ENCODE peak calls at places on chromosomes 2 and 18, in four cellular contexts. T, K, F and E are unnamed samples.

GRCh38 chr2:194062401-194062800 is 1594.6 kb upstream of the SLC39A10 start:
- DNase-seq in T (no peak), K (no peak), F (no peak), E (no peak)

GRCh38 chr2:171034315-171034714 is 105.3 kb downstream of the GORASP2 start:
- DNase-seq in T (no peak), K (peak; percentile 29), F (no peak), E (peak; percentile 84)

GRCh38 chr2:33268246-33268831 is 208.1 kb upstream of the RASGRP3 start:
- DNase-seq in T (no peak), K (no peak), F (no peak), E (no peak)

GRCh38 chr2:236237468-236238190 is 26.6 kb downstream of the ASB18 start:
- DNase-seq in T (no peak), K (no peak), F (no peak), E (no peak)

GRCh38 chr2:239378021-239378917 is 22.6 kb downstream of the HDAC4 start:
- DNase-seq in T (no peak), K (no peak), F (peak; percentile 31), E (no peak)

GRCh38 chr2:65071499-65072180 is 15.4 kb downstream of the CEP68 start:
- DNase-seq in T (peak; percentile 16), K (peak; percentile 75), F (no peak), E (peak; percentile 19)

GRCh38 chr2:196096982-196097745 is 28.5 kb upstream of the DNAH7 start:
- DNase-seq in T (no peak), K (no peak), F (no peak), E (no peak)

GRCh38 chr18:48607049-48607984 is 68.5 kb downstream of the CTIF start:
- DNase-seq in T (peak; percentile 81), K (no peak), F (no peak), E (peak; percentile 52)

GRCh38 chr18:28767201-28767600 is 590.3 kb upstream of the CDH2 start:
- DNase-seq in T (no peak), K (no peak), F (no peak), E (no peak)

GRCh38 chr18:79848579-79849327 is 51.0 kb downstream of the KCNG2 start:
- DNase-seq in T (no peak), K (no peak), F (no peak), E (no peak)

GRCh38 chr2:201150454-201151020 is 32.4 kb upstream of the CASP10 start:
- DNase-seq in T (no peak), K (no peak), F (no peak), E (no peak)

GRCh38 chr2:20071397-20072383 is 20.3 kb upstream of the LAPTM4A start:
- DNase-seq in T (peak; percentile 63), K (peak; percentile 72), F (no peak), E (peak; percentile 86)

GRCh38 chr2:98454073-98454472 is 9.4 kb downstream of the INPP4A start:
- DNase-seq in T (no peak), K (peak; percentile 40), F (no peak), E (no peak)

GRCh38 chr18:51751901-51752300 is 554.4 kb upstream of the MEX3C start:
- DNase-seq in T (no peak), K (no peak), F (no peak), E (peak; percentile 43)

GRCh38 chr2:224308267-224308911 is 93.5 kb downstream of the FAM124B start:
- DNase-seq in T (no peak), K (no peak), F (no peak), E (no peak)

GRCh38 chr2:98560256-98560771 is 48.0 kb downstream of the COA5 start:
- DNase-seq in T (peak; percentile 91), K (peak; percentile 90), F (no peak), E (peak; percentile 52)

GRCh38 chr2:86291328-86291662 is 46.1 kb downstream of the REEP1 start:
- DNase-seq in T (no peak), K (no peak), F (no peak), E (no peak)

GRCh38 chr2:138632066-138632465 is 130.5 kb downstream of the SPOPL start:
- DNase-seq in T (peak; percentile 9), K (peak; percentile 10), F (no peak), E (peak; percentile 91)

GRCh38 chr2:191691016-191691725 is 13.2 kb downstream of the NABP1 start:
- DNase-seq in T (peak; percentile 79), K (peak; percentile 92), F (no peak), E (peak; percentile 63)

GRCh38 chr2:238864207-238865014 is 16.5 kb downstream of the TWIST2 start:
- DNase-seq in T (peak; percentile 99), K (peak; percentile 96), F (peak; percentile 82), E (peak; percentile 90)

DNA sequence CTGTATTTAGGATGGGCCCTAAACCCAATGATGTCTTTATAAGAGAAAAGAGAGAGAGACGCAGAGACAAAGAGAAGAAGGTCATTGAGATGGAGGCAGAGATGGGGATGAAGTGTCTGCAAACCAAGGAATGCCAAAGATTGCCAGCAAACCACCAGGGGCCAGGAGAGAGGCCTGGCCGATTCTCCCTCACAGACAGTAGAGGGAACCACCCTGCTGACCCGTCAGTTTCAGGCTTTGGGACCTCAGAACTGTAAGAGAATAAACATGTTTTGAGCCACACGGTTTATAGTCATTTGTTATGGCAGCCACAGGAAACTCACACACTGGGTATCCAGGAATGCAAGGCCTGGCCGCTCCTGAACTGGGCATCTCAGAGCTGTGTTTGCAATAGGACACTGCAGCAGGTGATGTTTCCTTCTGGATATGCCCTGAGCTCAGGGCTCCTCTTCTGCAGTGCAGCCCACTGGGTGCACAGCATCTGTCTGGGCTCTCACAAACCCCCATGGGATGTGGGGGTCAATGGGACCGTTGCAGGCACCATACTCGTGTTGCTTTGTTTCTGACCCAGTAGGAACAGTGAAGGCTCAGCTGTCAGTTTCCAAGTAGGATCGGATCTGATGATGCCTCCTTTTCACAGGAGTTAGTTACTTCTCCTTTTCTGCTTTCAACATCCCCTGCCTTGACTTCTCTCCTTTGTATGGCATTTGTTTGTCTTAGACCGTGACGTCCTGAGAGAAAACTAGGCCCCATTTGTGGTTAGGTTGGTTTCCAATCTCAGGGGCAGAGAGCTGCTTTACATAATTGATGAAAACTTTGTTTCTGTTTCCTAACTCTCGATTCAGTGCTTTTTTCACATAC is 20.8 kb downstream of the PTPN18 start:
- DNase-seq in T (no peak), K (no peak), F (no peak), E (no peak)
- H3K4me3 ChIP-seq in T (no peak overlapping the region), K (no peak overlapping the region), F (no peak overlapping the region), E (no peak overlapping the region)

GRCh38 chr2:218860950-218861381 is 1.4 kb downstream of the WNT6 start:
- DNase-seq in T (no peak), K (no peak), F (no peak), E (peak; percentile 55)
- H3K4me3 ChIP-seq in T (no peak overlapping the region), K (no peak overlapping the region), F (no peak overlapping the region), E (no peak overlapping the region)

DNA sequence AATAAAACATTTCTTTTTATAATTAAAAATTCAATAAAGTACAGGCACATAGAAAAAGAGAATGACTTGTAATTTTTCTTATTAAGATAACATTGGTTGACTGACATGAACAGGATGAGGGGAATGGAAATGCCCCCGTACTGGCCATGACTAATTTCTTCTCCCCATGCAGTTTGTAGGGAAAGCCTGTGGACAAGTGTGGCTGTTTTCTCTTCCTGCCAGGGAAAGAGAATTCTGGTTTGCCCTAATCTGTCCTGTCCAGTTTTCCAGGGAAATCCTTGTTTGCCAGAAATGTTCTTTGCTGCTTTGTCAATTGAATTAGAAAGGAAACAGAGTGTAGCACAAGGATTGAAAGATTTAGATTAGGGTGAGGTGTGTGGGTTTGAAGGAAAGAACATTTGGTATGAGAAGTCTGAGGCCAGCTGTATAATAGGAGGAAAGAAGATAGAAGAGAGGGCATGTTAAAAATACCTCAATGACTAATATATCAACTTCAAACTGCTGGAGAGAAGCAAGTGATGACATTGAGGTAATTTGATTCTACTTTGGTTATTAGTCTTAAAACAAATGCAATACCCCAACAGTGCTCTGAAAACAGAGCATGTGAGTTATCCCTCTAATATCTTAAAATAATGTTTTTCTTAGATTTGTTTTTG is 593.9 kb upstream of the ZNF804A start:
- DNase-seq in T (peak; percentile 8), K (peak; percentile 34), F (no peak), E (no peak)
- H3K4me3 ChIP-seq in T (no peak overlapping the region), K (no peak overlapping the region), F (no peak overlapping the region), E (no peak overlapping the region)

GRCh38 chr18:76502551-76502950 is 7.5 kb upstream of the ZNF516 start:
- DNase-seq in T (no peak), K (no peak), F (no peak), E (no peak)

GRCh38 chr18:76499021-76499420 is 4.0 kb upstream of the ZNF516 start:
- DNase-seq in T (no peak), K (no peak), F (no peak), E (no peak)

GRCh38 chr18:76496200-76496890 is 1.3 kb upstream of the ZNF516 start:
- DNase-seq in T (peak; percentile 48), K (no peak), F (peak; percentile 67), E (no peak)

GRCh38 chr18:76498064-76498463 is 3.0 kb upstream of the ZNF516 start:
- DNase-seq in T (no peak), K (no peak), F (no peak), E (no peak)

GRCh38 chr18:76499596-76500340 is 4.7 kb upstream of the ZNF516 start:
- DNase-seq in T (no peak), K (no peak), F (no peak), E (no peak)
- H3K4me3 ChIP-seq in T (no peak overlapping the region), K (no peak overlapping the region), F (no peak overlapping the region), E (no peak overlapping the region)

GRCh38 chr18:63940008-63940407 is 9.1 kb upstream of the HMSD start:
- DNase-seq in T (no peak), K (no peak), F (no peak), E (no peak)

GRCh38 chr18:63930774-63931354 is 18.2 kb upstream of the HMSD start:
- DNase-seq in T (no peak), K (no peak), F (no peak), E (no peak)

GRCh38 chr18:63936932-63937393 is 12.1 kb upstream of the HMSD start:
- DNase-seq in T (no peak), K (no peak), F (no peak), E (no peak)

GRCh38 chr18:63936156-63936931 is 12.8 kb upstream of the HMSD start:
- DNase-seq in T (peak; percentile 59), K (peak; percentile 74), F (peak; percentile 79), E (peak; percentile 70)
- H3K4me3 ChIP-seq in T (peak overlapping the region; percentile 66), K (peak overlapping the region; percentile 82), F (peak overlapping the region; percentile 49), E (peak overlapping the region; percentile 81)

GRCh38 chr18:57084331-57085298 is 62.3 kb upstream of the BOD1L2 start:
- DNase-seq in T (no peak), K (peak; percentile 3), F (no peak), E (no peak)
- H3K4me3 ChIP-seq in T (no peak overlapping the region), K (no peak overlapping the region), F (no peak overlapping the region), E (no peak overlapping the region)

DNA sequence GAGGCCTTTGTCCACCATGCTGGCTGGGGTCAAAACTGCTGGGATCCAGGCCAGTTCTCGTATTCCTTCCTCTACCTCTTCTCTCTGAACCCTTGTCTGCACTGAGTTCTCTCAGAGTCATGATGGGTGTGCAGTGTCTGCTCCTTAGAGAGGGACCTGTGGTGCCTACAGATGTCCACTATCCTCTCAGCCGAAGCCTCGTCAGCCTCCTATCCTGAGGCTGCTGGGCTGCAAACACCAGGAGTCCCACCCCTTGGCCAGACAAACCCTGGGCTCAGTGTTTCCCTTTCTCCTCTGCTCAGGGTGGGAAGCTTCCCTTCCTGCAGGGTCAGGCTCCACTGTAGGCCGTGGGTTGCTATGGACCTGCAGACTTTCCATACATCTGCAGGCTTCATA is 2.3 kb downstream of the INPP5D start:
- DNase-seq in T (no peak), K (no peak), F (no peak), E (no peak)
- H3K4me3 ChIP-seq in T (no peak overlapping the region), K (no peak overlapping the region), F (peak overlapping the region; percentile 70), E (no peak overlapping the region)

DNA sequence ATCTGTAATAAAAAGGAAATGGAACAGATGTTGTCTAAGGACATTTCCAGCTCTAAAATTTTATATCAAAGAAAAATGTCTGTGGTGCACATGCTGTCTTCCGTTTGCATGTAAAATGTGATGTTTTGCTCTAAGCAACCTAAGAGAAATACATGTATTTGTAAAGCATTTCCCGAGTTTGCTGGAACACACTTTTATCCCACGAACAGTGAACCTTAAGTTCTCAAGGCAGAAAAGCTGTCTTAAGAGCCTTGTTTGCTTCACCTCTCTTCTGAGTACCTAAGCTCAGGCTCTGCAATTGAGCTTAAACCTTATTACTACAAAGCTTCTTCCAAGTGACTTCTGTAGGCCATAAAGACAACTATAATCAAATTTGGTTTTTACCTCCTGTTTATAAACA is 24.0 kb upstream of the TANK start:
- DNase-seq in T (no peak), K (no peak), F (no peak), E (no peak)
- H3K4me3 ChIP-seq in T (no peak overlapping the region), K (no peak overlapping the region), F (peak overlapping the region; percentile 38), E (no peak overlapping the region)